ENCODE peak calls at places on chromosome 6, in five cellular contexts. P, O, U, N and W are unnamed samples.

GRCh38 chr6:41470341-41471063 is 75.7 kb upstream of the FOXP4 start:
- DNase-seq in P (peak), U (no peak), O (no peak), N (no peak), W (no peak)

GRCh38 chr6:36618366-36619355 is 24.5 kb downstream of the SRSF3 start:
- DNase-seq in U (no peak), N (no peak), P (no peak), O (no peak), W (no peak)

GRCh38 chr6:135880066-135880972 is 28.8 kb downstream of the PDE7B start:
- DNase-seq in U (no peak), P (peak), O (peak), N (no peak), W (peak)

GRCh38 chr6:125201961-125202729 is 48.6 kb downstream of the TPD52L1 start:
- DNase-seq in U (peak), P (peak), O (no peak), N (no peak), W (no peak)

GRCh38 chr6:44179072-44179536 is 20.5 kb downstream of the CAPN11 start:
- DNase-seq in N (no peak), P (peak), U (no peak), O (no peak), W (no peak)

GRCh38 chr6:91626935-91627334 is 1040.1 kb upstream of the MAP3K7 start:
- DNase-seq in O (no peak), P (no peak), U (no peak), N (no peak), W (no peak)

GRCh38 chr6:158808918-158809678 is 10.1 kb downstream of the EZR start:
- DNase-seq in P (peak), U (no peak), N (no peak), O (no peak), W (no peak)

GRCh38 chr6:12245763-12246720 is 44.1 kb upstream of the EDN1 start:
- DNase-seq in U (no peak), O (no peak), N (no peak), P (peak), W (no peak)

GRCh38 chr6:87965806-87966205 is 81.8 kb upstream of the SPACA1 start:
- DNase-seq in U (no peak), O (no peak), N (no peak), P (no peak), W (no peak)

GRCh38 chr6:77834591-77834996 is 181.8 kb downstream of the MEI4 start:
- DNase-seq in P (no peak), U (no peak), O (no peak), N (no peak), W (no peak)

GRCh38 chr6:139577991-139578604 is 203.7 kb upstream of the CITED2 start:
- DNase-seq in O (no peak), N (no peak), P (peak), U (peak), W (peak)